ENCODE peak calls at places on chromosomes 7 and 10, in seven cellular contexts. One of them, this sample, is unnamed.

GRCh38 chr7:115618676-115619075 is 411.9 kb downstream of the TFEC start:
- DNase-seq in uterus: no peak
- DNase-seq in prostate gland: no peak
- DNase-seq in gastrocnemius medialis: no peak
- DNase-seq in esophagus muscularis mucosa: no peak
- DNase-seq in adrenal gland: no peak
- DNase-seq in K562: no peak
- DNase-seq in this sample: no peak

GRCh38 chr10:45500798-45501197 is 126.8 kb downstream of the ALOX5 start:
- DNase-seq in uterus: no peak
- DNase-seq in prostate gland: no peak
- DNase-seq in gastrocnemius medialis: no peak
- DNase-seq in esophagus muscularis mucosa: no peak
- DNase-seq in adrenal gland: no peak
- DNase-seq in K562: no peak
- DNase-seq in this sample: no peak

GRCh38 chr10:13102002-13102794 is 2.2 kb downstream of the OPTN start:
- DNase-seq in uterus: no peak
- DNase-seq in prostate gland: no peak
- DNase-seq in gastrocnemius medialis: peak
- DNase-seq in esophagus muscularis mucosa: no peak
- DNase-seq in adrenal gland: peak
- DNase-seq in K562: no peak
- DNase-seq in this sample: no peak

GRCh38 chr7:32533313-32534024 is 38.2 kb downstream of the AVL9 start:
- DNase-seq in uterus: no peak
- DNase-seq in prostate gland: no peak
- DNase-seq in gastrocnemius medialis: no peak
- DNase-seq in esophagus muscularis mucosa: no peak
- DNase-seq in adrenal gland: no peak
- DNase-seq in K562: no peak
- DNase-seq in this sample: no peak

GRCh38 chr7:36896418-36896817 is 172.1 kb upstream of the AOAH start:
- DNase-seq in uterus: no peak
- DNase-seq in prostate gland: no peak
- DNase-seq in gastrocnemius medialis: no peak
- DNase-seq in esophagus muscularis mucosa: no peak
- DNase-seq in adrenal gland: no peak
- DNase-seq in K562: no peak
- DNase-seq in this sample: no peak

GRCh38 chr7:5266148-5267028 is 16.4 kb upstream of the SLC29A4 start:
- DNase-seq in uterus: no peak
- DNase-seq in prostate gland: no peak
- DNase-seq in gastrocnemius medialis: no peak
- DNase-seq in esophagus muscularis mucosa: no peak
- DNase-seq in adrenal gland: no peak
- DNase-seq in K562: peak
- DNase-seq in this sample: no peak

GRCh38 chr10:16929067-16929466 is 111.8 kb upstream of the RSU1 start:
- DNase-seq in uterus: no peak
- DNase-seq in prostate gland: no peak
- DNase-seq in gastrocnemius medialis: no peak
- DNase-seq in esophagus muscularis mucosa: no peak
- DNase-seq in adrenal gland: no peak
- DNase-seq in K562: no peak
- DNase-seq in this sample: no peak

GRCh38 chr7:99141756-99142726 is 1.9 kb downstream of the SMURF1 start:
- DNase-seq in uterus: peak
- DNase-seq in prostate gland: peak
- DNase-seq in gastrocnemius medialis: peak
- DNase-seq in esophagus muscularis mucosa: peak
- DNase-seq in adrenal gland: peak
- DNase-seq in K562: peak
- DNase-seq in this sample: peak

GRCh38 chr10:92760609-92761008 is 70.9 kb downstream of the HHEX start:
- DNase-seq in uterus: no peak
- DNase-seq in prostate gland: no peak
- DNase-seq in gastrocnemius medialis: no peak
- DNase-seq in esophagus muscularis mucosa: no peak
- DNase-seq in adrenal gland: no peak
- DNase-seq in K562: no peak
- DNase-seq in this sample: no peak

GRCh38 chr7:155833651-155834050 is 21.4 kb upstream of the SHH start:
- DNase-seq in uterus: no peak
- DNase-seq in prostate gland: no peak
- DNase-seq in gastrocnemius medialis: no peak
- DNase-seq in esophagus muscularis mucosa: no peak
- DNase-seq in adrenal gland: no peak
- DNase-seq in K562: no peak
- DNase-seq in this sample: no peak

GRCh38 chr10:100554902-100555301 is 19.2 kb downstream of the HIF1AN start:
- DNase-seq in uterus: no peak
- DNase-seq in prostate gland: no peak
- DNase-seq in gastrocnemius medialis: no peak
- DNase-seq in esophagus muscularis mucosa: no peak
- DNase-seq in adrenal gland: no peak
- DNase-seq in K562: no peak
- DNase-seq in this sample: no peak

GRCh38 chr10:91163269-91163708 is 57.2 kb upstream of the PCGF5 start:
- DNase-seq in uterus: peak
- DNase-seq in prostate gland: peak
- DNase-seq in gastrocnemius medialis: peak
- DNase-seq in esophagus muscularis mucosa: no peak
- DNase-seq in adrenal gland: peak
- DNase-seq in K562: peak
- DNase-seq in this sample: peak

GRCh38 chr7:26583094-26583493 is 281.3 kb downstream of the SKAP2 start:
- DNase-seq in uterus: no peak
- DNase-seq in prostate gland: no peak
- DNase-seq in gastrocnemius medialis: no peak
- DNase-seq in esophagus muscularis mucosa: no peak
- DNase-seq in adrenal gland: no peak
- DNase-seq in K562: no peak
- DNase-seq in this sample: no peak

GRCh38 chr7:67512481-67512880 is 515.8 kb downstream of the TYW1 start:
- DNase-seq in uterus: no peak
- DNase-seq in prostate gland: no peak
- DNase-seq in gastrocnemius medialis: no peak
- DNase-seq in esophagus muscularis mucosa: no peak
- DNase-seq in adrenal gland: no peak
- DNase-seq in K562: no peak
- DNase-seq in this sample: no peak

GRCh38 chr10:63812491-63812890 is 291.3 kb downstream of the REEP3 start:
- DNase-seq in uterus: no peak
- DNase-seq in prostate gland: no peak
- DNase-seq in gastrocnemius medialis: no peak
- DNase-seq in esophagus muscularis mucosa: no peak
- DNase-seq in adrenal gland: no peak
- DNase-seq in K562: no peak
- DNase-seq in this sample: no peak

GRCh38 chr10:62016477-62017140 is 115.1 kb downstream of the ARID5B start:
- DNase-seq in uterus: no peak
- DNase-seq in prostate gland: no peak
- DNase-seq in gastrocnemius medialis: no peak
- DNase-seq in esophagus muscularis mucosa: no peak
- DNase-seq in adrenal gland: no peak
- DNase-seq in K562: no peak
- DNase-seq in this sample: no peak
- H3K4me3 ChIP-seq in uterus: no peak
- H3K4me3 ChIP-seq in prostate gland: no peak
- H3K4me3 ChIP-seq in gastrocnemius medialis: no peak
- H3K4me3 ChIP-seq in esophagus muscularis mucosa: no peak
- H3K4me3 ChIP-seq in adrenal gland: no peak
- H3K4me3 ChIP-seq in K562: no peak
- H3K4me3 ChIP-seq in this sample: no peak

GRCh38 chr7:90841759-90842429 is 245.8 kb downstream of the CDK14 start:
- DNase-seq in uterus: no peak
- DNase-seq in prostate gland: no peak
- DNase-seq in gastrocnemius medialis: no peak
- DNase-seq in esophagus muscularis mucosa: no peak
- DNase-seq in adrenal gland: no peak
- DNase-seq in K562: no peak
- DNase-seq in this sample: no peak

GRCh38 chr7:90843467-90843866 is 247.3 kb downstream of the CDK14 start:
- DNase-seq in uterus: no peak
- DNase-seq in prostate gland: no peak
- DNase-seq in gastrocnemius medialis: peak
- DNase-seq in esophagus muscularis mucosa: no peak
- DNase-seq in adrenal gland: no peak
- DNase-seq in K562: no peak
- DNase-seq in this sample: no peak

GRCh38 chr7:90850516-90850915 is 254.4 kb downstream of the CDK14 start:
- DNase-seq in uterus: no peak
- DNase-seq in prostate gland: no peak
- DNase-seq in gastrocnemius medialis: no peak
- DNase-seq in esophagus muscularis mucosa: no peak
- DNase-seq in adrenal gland: no peak
- DNase-seq in K562: no peak
- DNase-seq in this sample: no peak

GRCh38 chr7:90842430-90842788 is 246.3 kb downstream of the CDK14 start:
- DNase-seq in uterus: no peak
- DNase-seq in prostate gland: no peak
- DNase-seq in gastrocnemius medialis: no peak
- DNase-seq in esophagus muscularis mucosa: no peak
- DNase-seq in adrenal gland: no peak
- DNase-seq in K562: no peak
- DNase-seq in this sample: no peak

GRCh38 chr7:90846171-90846570 is 250.1 kb downstream of the CDK14 start:
- DNase-seq in uterus: no peak
- DNase-seq in prostate gland: no peak
- DNase-seq in gastrocnemius medialis: no peak
- DNase-seq in esophagus muscularis mucosa: no peak
- DNase-seq in adrenal gland: no peak
- DNase-seq in K562: no peak
- DNase-seq in this sample: no peak
- TF ChIP-seq POLR2A in uterus: no peak
- TF ChIP-seq POLR2A in prostate gland: no peak
- TF ChIP-seq POLR2A in gastrocnemius medialis: no peak
- TF ChIP-seq POLR2A in esophagus muscularis mucosa: no peak
- TF ChIP-seq POLR2A in adrenal gland: no peak
- TF ChIP-seq POLR2A in K562: no peak
- TF ChIP-seq POLR2A in this sample: no peak

DNA sequence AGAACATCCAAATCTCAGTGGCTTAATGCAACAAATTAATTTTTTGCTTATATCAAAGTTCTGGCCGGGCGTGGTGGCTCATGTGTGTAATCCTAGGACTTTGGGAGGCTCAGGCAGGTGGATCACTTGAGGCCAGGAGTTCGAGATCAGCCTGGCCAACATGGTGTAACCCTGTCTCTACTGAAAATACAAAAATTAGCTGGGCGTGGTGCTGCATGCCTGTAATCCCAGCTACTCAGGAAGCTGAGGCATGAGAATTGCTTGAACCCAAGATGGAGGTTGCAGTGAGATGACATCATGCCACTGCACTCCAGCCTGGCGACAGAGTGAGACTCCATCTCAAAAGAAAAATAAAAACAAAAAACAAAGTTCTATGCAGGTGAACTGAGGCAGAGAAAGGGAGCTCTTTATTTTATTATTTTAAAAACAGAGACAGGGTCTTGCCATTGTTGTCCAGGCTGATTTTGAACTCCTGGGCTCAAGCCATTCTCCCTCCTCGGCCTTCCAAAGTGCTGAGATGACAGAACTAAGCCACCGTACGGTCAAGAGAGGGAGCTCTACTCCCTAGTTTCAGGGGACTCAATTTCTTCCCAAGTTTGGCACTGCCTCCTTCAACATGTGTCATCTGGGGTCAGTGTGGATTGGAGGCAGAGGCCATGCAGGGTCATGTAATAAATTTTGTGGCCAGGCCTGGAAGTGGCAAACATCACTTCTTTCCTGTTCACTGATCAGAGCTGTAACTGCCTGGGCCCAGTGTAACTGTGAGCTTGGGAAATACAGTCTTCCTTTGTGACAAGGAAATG is 2.4 kb downstream of the ADCK2 start:
- DNase-seq in uterus: no peak
- DNase-seq in prostate gland: no peak
- DNase-seq in gastrocnemius medialis: no peak
- DNase-seq in esophagus muscularis mucosa: no peak
- DNase-seq in adrenal gland: peak
- DNase-seq in K562: peak
- DNase-seq in this sample: no peak
- TF ChIP-seq CTCF in uterus: no peak
- TF ChIP-seq CTCF in prostate gland: peak
- TF ChIP-seq CTCF in gastrocnemius medialis: no peak
- TF ChIP-seq CTCF in esophagus muscularis mucosa: peak
- TF ChIP-seq CTCF in adrenal gland: peak
- TF ChIP-seq CTCF in K562: peak
- TF ChIP-seq CTCF in this sample: no peak

GRCh38 chr7:73770002-73770859 is at the start of gene CLDN3:
- DNase-seq in uterus: no peak
- DNase-seq in prostate gland: peak
- DNase-seq in gastrocnemius medialis: no peak
- DNase-seq in esophagus muscularis mucosa: no peak
- DNase-seq in adrenal gland: no peak
- DNase-seq in K562: peak
- DNase-seq in this sample: peak

GRCh38 chr7:73768661-73769480 is 1.2 kb downstream of the CLDN3 start:
- DNase-seq in uterus: no peak
- DNase-seq in prostate gland: no peak
- DNase-seq in gastrocnemius medialis: no peak
- DNase-seq in esophagus muscularis mucosa: no peak
- DNase-seq in adrenal gland: no peak
- DNase-seq in K562: peak
- DNase-seq in this sample: no peak

GRCh38 chr7:73770860-73771665 is 993 bp upstream of the CLDN3 start:
- DNase-seq in uterus: no peak
- DNase-seq in prostate gland: no peak
- DNase-seq in gastrocnemius medialis: no peak
- DNase-seq in esophagus muscularis mucosa: no peak
- DNase-seq in adrenal gland: no peak
- DNase-seq in K562: peak
- DNase-seq in this sample: no peak

GRCh38 chr7:73766556-73767229 is 3.4 kb downstream of the CLDN3 start:
- DNase-seq in uterus: no peak
- DNase-seq in prostate gland: peak
- DNase-seq in gastrocnemius medialis: no peak
- DNase-seq in esophagus muscularis mucosa: no peak
- DNase-seq in adrenal gland: no peak
- DNase-seq in K562: no peak
- DNase-seq in this sample: no peak

DNA sequence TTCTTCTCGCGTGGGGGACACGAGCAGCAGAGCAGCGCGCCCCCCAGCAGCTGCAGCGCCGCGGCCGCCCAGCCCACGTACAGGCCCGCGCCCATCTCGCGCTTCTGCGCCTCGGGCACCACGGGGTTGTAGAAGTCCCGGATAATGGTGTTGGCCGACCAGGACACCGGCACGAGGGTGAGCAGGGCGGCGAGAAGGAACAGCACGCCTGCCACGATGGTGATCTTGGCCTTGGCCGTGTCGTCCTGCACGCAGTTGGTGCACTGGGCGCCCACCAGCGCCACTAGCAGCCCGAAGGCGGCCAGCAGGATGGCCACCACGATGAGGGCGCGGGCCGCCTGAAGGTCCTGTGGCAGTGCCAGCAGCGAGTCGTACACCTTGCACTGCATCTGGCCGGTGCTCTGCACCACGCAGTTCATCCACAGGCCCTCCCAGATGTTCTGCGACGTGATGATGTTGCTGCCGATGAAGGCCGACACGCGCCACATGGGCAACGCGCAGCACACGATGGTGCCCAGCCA is 529 bp downstream of the CLDN3 start:
- DNase-seq in uterus: no peak
- DNase-seq in prostate gland: no peak
- DNase-seq in gastrocnemius medialis: no peak
- DNase-seq in esophagus muscularis mucosa: no peak
- DNase-seq in adrenal gland: no peak
- DNase-seq in K562: peak
- DNase-seq in this sample: no peak
- H3K4me3 ChIP-seq in uterus: no peak
- H3K4me3 ChIP-seq in prostate gland: peak
- H3K4me3 ChIP-seq in gastrocnemius medialis: peak
- H3K4me3 ChIP-seq in esophagus muscularis mucosa: peak
- H3K4me3 ChIP-seq in adrenal gland: no peak
- H3K4me3 ChIP-seq in K562: no peak
- H3K4me3 ChIP-seq in this sample: peak